ENCODE peak calls at places on chromosomes 1 and 21, in four cellular contexts. One of them, this sample, is unnamed.
A peak's percentile ranks its signal among the peaks of the same experiment; 100 is the strongest.

GRCh38 chr1:3907031-3907534 is 7.0 kb upstream of the C1orf174 start:
- DNase-seq in A549: no peak
- DNase-seq in K562: peak; percentile 81
- DNase-seq in HepG2: no peak
- DNase-seq in this sample: no peak

GRCh38 chr1:30111431-30111830 is 612.0 kb downstream of the MATN1 start:
- DNase-seq in HepG2: peak; percentile 5
- DNase-seq in A549: peak; percentile 28
- DNase-seq in K562: peak; percentile 50
- DNase-seq in this sample: peak; percentile 76

GRCh38 chr1:201633811-201634210 is 94.9 kb downstream of the NAV1 start:
- DNase-seq in A549: no peak
- DNase-seq in HepG2: no peak
- DNase-seq in K562: no peak
- DNase-seq in this sample: no peak

GRCh38 chr1:23101891-23102688 is 66.6 kb downstream of the LUZP1 start:
- DNase-seq in K562: no peak
- DNase-seq in A549: no peak
- DNase-seq in HepG2: no peak
- DNase-seq in this sample: no peak

GRCh38 chr1:27031235-27032118 is 18.8 kb upstream of the TENT5B start:
- DNase-seq in A549: no peak
- DNase-seq in HepG2: no peak
- DNase-seq in K562: peak; percentile 23
- DNase-seq in this sample: peak; percentile 65

GRCh38 chr1:85734961-85735360 is 26.7 kb upstream of the ZNHIT6 start:
- DNase-seq in HepG2: no peak
- DNase-seq in A549: no peak
- DNase-seq in K562: no peak
- DNase-seq in this sample: no peak

GRCh38 chr1:11566042-11566825 is 87.3 kb downstream of the DISP3 start:
- DNase-seq in HepG2: no peak
- DNase-seq in A549: no peak
- DNase-seq in K562: no peak
- DNase-seq in this sample: no peak

GRCh38 chr1:9239622-9240401 is 5.2 kb downstream of the H6PD start:
- DNase-seq in A549: no peak
- DNase-seq in K562: no peak
- DNase-seq in HepG2: peak; percentile 83
- DNase-seq in this sample: no peak

GRCh38 chr1:226611301-226611700 is 62.7 kb downstream of the STUM start:
- DNase-seq in A549: no peak
- DNase-seq in K562: no peak
- DNase-seq in HepG2: no peak
- DNase-seq in this sample: peak; percentile 31

GRCh38 chr1:19925342-19926070 is 2.1 kb upstream of the PLA2G2E start:
- DNase-seq in A549: no peak
- DNase-seq in HepG2: peak; percentile 98
- DNase-seq in K562: no peak
- DNase-seq in this sample: no peak

GRCh38 chr1:1344672-1345361 is 4.4 kb downstream of the DVL1 start:
- DNase-seq in A549: peak; percentile 84
- DNase-seq in HepG2: no peak
- DNase-seq in K562: peak; percentile 56
- DNase-seq in this sample: peak; percentile 52

GRCh38 chr1:203289281-203289981 is 15.9 kb upstream of the BTG2 start:
- DNase-seq in K562: peak; percentile 67
- DNase-seq in A549: no peak
- DNase-seq in HepG2: no peak
- DNase-seq in this sample: no peak
- TF ChIP-seq CTCF in K562: no peak
- TF ChIP-seq CTCF in A549: no peak
- TF ChIP-seq CTCF in HepG2: no peak
- TF ChIP-seq CTCF in this sample: no peak

GRCh38 chr1:115067460-115067859 is 21.8 kb downstream of the TSPAN2 start:
- DNase-seq in A549: no peak
- DNase-seq in K562: no peak
- DNase-seq in HepG2: no peak
- DNase-seq in this sample: no peak
- TF ChIP-seq NR3C1 in A549: no peak
- TF ChIP-seq NR3C1 in K562: no peak
- TF ChIP-seq NR3C1 in HepG2: no peak
- TF ChIP-seq NR3C1 in this sample: no peak

GRCh38 chr1:96487961-96488360 is 233.6 kb upstream of the PTBP2 start:
- DNase-seq in A549: no peak
- DNase-seq in K562: no peak
- DNase-seq in HepG2: no peak
- DNase-seq in this sample: no peak
- TF ChIP-seq CTCF in A549: no peak
- TF ChIP-seq CTCF in K562: no peak
- TF ChIP-seq CTCF in HepG2: no peak
- TF ChIP-seq CTCF in this sample: no peak

DNA sequence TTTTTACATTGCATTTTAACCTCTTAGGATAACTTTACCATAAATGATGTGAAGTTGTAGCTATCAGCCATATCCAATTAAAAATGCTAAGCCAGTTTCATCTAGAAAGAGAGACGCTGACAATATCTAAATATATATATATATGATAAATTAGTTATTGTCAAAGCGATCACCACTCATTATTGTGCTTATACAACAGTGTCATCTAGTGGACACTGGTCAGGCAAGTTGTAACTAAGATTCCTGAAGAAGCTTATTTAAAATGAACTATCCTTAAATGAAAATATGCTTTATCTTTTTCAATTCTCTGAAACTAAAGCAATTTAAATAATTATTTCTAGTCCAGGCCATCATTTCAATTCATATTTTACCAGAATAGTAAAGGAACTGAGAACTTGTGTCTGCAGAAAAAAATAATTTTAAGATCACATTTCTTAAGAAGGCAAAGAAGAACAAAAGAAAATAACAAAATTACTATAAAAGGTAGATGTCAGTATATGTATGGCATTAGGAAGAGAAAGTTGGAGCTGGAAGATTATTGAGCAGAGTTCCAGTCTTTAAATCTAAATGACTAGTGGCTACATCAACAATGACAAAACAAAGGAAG is 193.3 kb upstream of the SNX7 start:
- DNase-seq in A549: peak; percentile 7
- DNase-seq in HepG2: peak; percentile 10
- DNase-seq in K562: no peak
- DNase-seq in this sample: no peak
- TF ChIP-seq NR3C1 in A549: no peak
- TF ChIP-seq NR3C1 in HepG2: no peak
- TF ChIP-seq NR3C1 in K562: no peak
- TF ChIP-seq NR3C1 in this sample: no peak

DNA sequence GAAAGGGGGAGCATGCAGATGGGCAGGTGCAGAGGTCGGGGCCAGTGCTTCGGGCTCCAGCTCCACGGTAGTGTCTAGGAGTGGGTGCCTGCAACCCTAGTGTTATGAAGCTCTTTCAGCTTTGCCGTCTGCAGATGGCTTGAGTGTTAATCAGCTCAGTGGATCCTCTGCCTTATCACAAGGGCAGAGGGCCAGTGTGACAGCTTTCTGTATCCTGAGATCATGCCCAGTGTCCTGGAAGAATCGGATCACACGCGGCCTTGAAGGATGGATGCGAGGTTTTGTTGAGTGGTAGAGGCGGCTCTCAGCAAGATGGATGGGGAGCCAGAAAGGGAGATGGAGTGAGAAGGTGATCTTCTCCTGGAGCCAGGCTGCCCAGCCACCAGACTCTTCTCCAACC is 25.5 kb upstream of the C1orf146 start:
- DNase-seq in K562: no peak
- DNase-seq in HepG2: no peak
- DNase-seq in A549: no peak
- DNase-seq in this sample: no peak
- TF ChIP-seq CTCF in K562: no peak
- TF ChIP-seq CTCF in HepG2: no peak
- TF ChIP-seq CTCF in A549: no peak
- TF ChIP-seq CTCF in this sample: no peak

GRCh38 chr1:193408782-193409293 is 222.4 kb upstream of the B3GALT2 start:
- DNase-seq in HepG2: no peak
- DNase-seq in K562: no peak
- DNase-seq in A549: peak; percentile 6
- DNase-seq in this sample: no peak
- TF ChIP-seq NR3C1 in HepG2: no peak
- TF ChIP-seq NR3C1 in K562: no peak
- TF ChIP-seq NR3C1 in A549: no peak
- TF ChIP-seq NR3C1 in this sample: no peak

DNA sequence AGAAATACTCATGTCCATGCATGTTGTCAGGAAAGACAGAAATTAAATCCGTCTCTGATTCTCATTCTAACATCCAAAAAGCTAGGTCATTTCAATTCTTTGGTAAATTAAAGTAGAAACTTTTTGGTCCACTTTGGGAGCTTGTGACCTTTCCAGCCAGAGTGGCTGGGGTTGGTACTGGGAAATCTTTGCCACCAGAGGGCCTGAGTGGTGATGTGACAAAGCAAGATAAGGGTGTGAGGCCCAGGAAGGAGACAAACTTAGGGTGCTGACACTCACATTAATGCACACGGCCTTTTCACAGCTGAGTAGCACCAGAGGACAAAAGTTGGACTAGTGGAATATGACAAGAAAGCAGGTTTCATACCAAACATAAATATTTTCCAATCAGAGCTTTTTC is 144.3 kb downstream of the DNM3 start:
- DNase-seq in K562: peak; percentile 13
- DNase-seq in A549: peak; percentile 32
- DNase-seq in HepG2: no peak
- DNase-seq in this sample: no peak
- TF ChIP-seq CTCF in K562: peak; percentile 46
- TF ChIP-seq CTCF in A549: peak; percentile 38
- TF ChIP-seq CTCF in HepG2: peak; percentile 32
- TF ChIP-seq CTCF in this sample: no peak

GRCh38 chr21:45982758-45983731 is 1.5 kb downstream of the COL6A1 start:
- DNase-seq in HepG2: no peak
- DNase-seq in K562: no peak
- DNase-seq in A549: no peak
- DNase-seq in this sample: peak; percentile 42

GRCh38 chr21:45980697-45981096 is 873 bp upstream of the COL6A1 start:
- DNase-seq in A549: no peak
- DNase-seq in K562: no peak
- DNase-seq in HepG2: no peak
- DNase-seq in this sample: no peak

GRCh38 chr21:45982256-45982757 is 737 bp downstream of the COL6A1 start:
- DNase-seq in HepG2: no peak
- DNase-seq in A549: no peak
- DNase-seq in K562: no peak
- DNase-seq in this sample: peak; percentile 35

GRCh38 chr21:45981154-45981606 is 390 bp upstream of the COL6A1 start:
- DNase-seq in K562: peak; percentile 94
- DNase-seq in A549: peak; percentile 63
- DNase-seq in HepG2: peak; percentile 47
- DNase-seq in this sample: peak; percentile 79

GRCh38 chr21:45981641-45982255 is at the start of gene COL6A1:
- DNase-seq in A549: no peak
- DNase-seq in HepG2: no peak
- DNase-seq in K562: peak; percentile 90
- DNase-seq in this sample: peak; percentile 58
- TF ChIP-seq NR3C1 in A549: no peak
- TF ChIP-seq NR3C1 in HepG2: no peak
- TF ChIP-seq NR3C1 in K562: no peak
- TF ChIP-seq NR3C1 in this sample: no peak

GRCh38 chr1:183230403-183230802 is 44.3 kb downstream of the LAMC2 start:
- DNase-seq in K562: no peak
- DNase-seq in HepG2: no peak
- DNase-seq in A549: no peak
- DNase-seq in this sample: no peak
- TF ChIP-seq CTCF in K562: no peak
- TF ChIP-seq CTCF in HepG2: no peak
- TF ChIP-seq CTCF in A549: no peak
- TF ChIP-seq CTCF in this sample: no peak

DNA sequence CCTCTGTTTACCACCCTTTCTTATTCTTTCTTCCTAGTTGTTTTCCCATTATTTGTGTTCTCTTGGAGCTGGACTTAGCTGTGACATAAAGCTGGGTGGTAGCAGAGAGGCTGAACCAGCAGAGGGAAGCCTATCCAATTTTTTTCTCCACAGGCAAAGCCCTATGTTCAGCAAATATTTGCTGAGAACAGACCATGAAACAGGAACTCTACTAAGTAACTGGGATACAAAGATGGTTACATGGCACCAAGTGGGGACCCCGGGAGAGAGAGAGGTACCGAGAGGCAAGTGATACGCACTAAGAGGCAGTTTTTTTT is 6.6 kb downstream of the CFAP141 start:
- DNase-seq in HepG2: peak; percentile 56
- DNase-seq in K562: no peak
- DNase-seq in A549: no peak
- DNase-seq in this sample: no peak
- TF ChIP-seq NR3C1 in HepG2: no peak
- TF ChIP-seq NR3C1 in K562: no peak
- TF ChIP-seq NR3C1 in A549: no peak
- TF ChIP-seq NR3C1 in this sample: no peak

This sample was measured in WTC11.